ENCODE peak calls at places on chromosome 20, in nine cellular contexts. One of them, this sample, is unnamed.

GRCh38 chr20:37501940-37502339 is 19.1 kb upstream of the NNAT start:
- DNase-seq in GM12865: no peak
- DNase-seq in iPS-NIHi11: peak; percentile 56
- DNase-seq in CD8-positive, alpha-beta T cell: no peak
- DNase-seq in NCI-H460: no peak
- DNase-seq in NCI-H446 treated with DMSO at 0.1 percent for 48 hours: no peak
- DNase-seq in endodermal cell: peak; percentile 81
- DNase-seq in heart right ventricle: no peak
- DNase-seq in NCI-H1930: peak; percentile 58
- DNase-seq in this sample: no peak

GRCh38 chr20:37890643-37891042 is 12.3 kb upstream of the VSTM2L start:
- DNase-seq in GM12865: no peak
- DNase-seq in iPS-NIHi11: no peak
- DNase-seq in CD8-positive, alpha-beta T cell: no peak
- DNase-seq in NCI-H460: no peak
- DNase-seq in NCI-H446 treated with DMSO at 0.1 percent for 48 hours: no peak
- DNase-seq in endodermal cell: no peak
- DNase-seq in heart right ventricle: no peak
- DNase-seq in NCI-H1930: no peak
- DNase-seq in this sample: no peak

GRCh38 chr20:58007947-58008346 is 220.5 kb downstream of the ANKRD60 start:
- DNase-seq in GM12865: no peak
- DNase-seq in iPS-NIHi11: no peak
- DNase-seq in CD8-positive, alpha-beta T cell: no peak
- DNase-seq in NCI-H460: no peak
- DNase-seq in NCI-H446 treated with DMSO at 0.1 percent for 48 hours: no peak
- DNase-seq in endodermal cell: peak; percentile 5
- DNase-seq in heart right ventricle: no peak
- DNase-seq in NCI-H1930: no peak
- DNase-seq in this sample: no peak

GRCh38 chr20:57708694-57709673 is 831 bp downstream of the PMEPA1 start:
- DNase-seq in GM12865: no peak
- DNase-seq in iPS-NIHi11: peak; percentile 55
- DNase-seq in CD8-positive, alpha-beta T cell: peak; percentile 32
- DNase-seq in NCI-H460: no peak
- DNase-seq in NCI-H446 treated with DMSO at 0.1 percent for 48 hours: no peak
- DNase-seq in endodermal cell: no peak
- DNase-seq in heart right ventricle: peak; percentile 41
- DNase-seq in NCI-H1930: no peak
- DNase-seq in this sample: peak; percentile 29

GRCh38 chr20:32742322-32743236 is 688 bp downstream of the COMMD7 start:
- DNase-seq in GM12865: no peak
- DNase-seq in iPS-NIHi11: no peak
- DNase-seq in CD8-positive, alpha-beta T cell: peak; percentile 20
- DNase-seq in NCI-H460: no peak
- DNase-seq in NCI-H446 treated with DMSO at 0.1 percent for 48 hours: no peak
- DNase-seq in endodermal cell: peak; percentile 89
- DNase-seq in heart right ventricle: no peak
- DNase-seq in NCI-H1930: no peak
- DNase-seq in this sample: peak; percentile 9

GRCh38 chr20:13364278-13365170 is 143.4 kb downstream of the ISM1 start:
- DNase-seq in GM12865: no peak
- DNase-seq in iPS-NIHi11: no peak
- DNase-seq in CD8-positive, alpha-beta T cell: no peak
- DNase-seq in NCI-H460: no peak
- DNase-seq in NCI-H446 treated with DMSO at 0.1 percent for 48 hours: no peak
- DNase-seq in endodermal cell: no peak
- DNase-seq in heart right ventricle: no peak
- DNase-seq in NCI-H1930: no peak
- DNase-seq in this sample: no peak

GRCh38 chr20:39264506-39265172 is 302.5 kb downstream of the DHX35 start:
- DNase-seq in GM12865: peak; percentile 56
- DNase-seq in iPS-NIHi11: peak; percentile 84
- DNase-seq in CD8-positive, alpha-beta T cell: peak; percentile 19
- DNase-seq in NCI-H460: peak; percentile 53
- DNase-seq in NCI-H446 treated with DMSO at 0.1 percent for 48 hours: peak; percentile 44
- DNase-seq in endodermal cell: peak; percentile 91
- DNase-seq in heart right ventricle: peak; percentile 50
- DNase-seq in NCI-H1930: peak; percentile 27
- DNase-seq in this sample: peak; percentile 77

GRCh38 chr20:62046431-62046830 is 19.2 kb downstream of the TAF4 start:
- DNase-seq in GM12865: no peak
- DNase-seq in iPS-NIHi11: no peak
- DNase-seq in CD8-positive, alpha-beta T cell: no peak
- DNase-seq in NCI-H460: no peak
- DNase-seq in NCI-H446 treated with DMSO at 0.1 percent for 48 hours: no peak
- DNase-seq in endodermal cell: no peak
- DNase-seq in heart right ventricle: no peak
- DNase-seq in NCI-H1930: no peak
- DNase-seq in this sample: no peak

GRCh38 chr20:61601853-61602252 is 349.8 kb downstream of the CDH4 start:
- DNase-seq in GM12865: no peak
- DNase-seq in iPS-NIHi11: no peak
- DNase-seq in CD8-positive, alpha-beta T cell: no peak
- DNase-seq in NCI-H460: no peak
- DNase-seq in NCI-H446 treated with DMSO at 0.1 percent for 48 hours: no peak
- DNase-seq in endodermal cell: no peak
- DNase-seq in heart right ventricle: no peak
- DNase-seq in NCI-H1930: no peak
- DNase-seq in this sample: no peak

GRCh38 chr20:64164123-64164836 is at the start of gene MYT1:
- DNase-seq in GM12865: no peak
- DNase-seq in iPS-NIHi11: no peak
- DNase-seq in CD8-positive, alpha-beta T cell: no peak
- DNase-seq in NCI-H460: no peak
- DNase-seq in NCI-H446 treated with DMSO at 0.1 percent for 48 hours: peak; percentile 85
- DNase-seq in endodermal cell: no peak
- DNase-seq in heart right ventricle: no peak
- DNase-seq in NCI-H1930: peak; percentile 86
- DNase-seq in this sample: no peak

GRCh38 chr20:12466915-12467314 is 541.9 kb upstream of the SPTLC3 start:
- DNase-seq in GM12865: no peak
- DNase-seq in iPS-NIHi11: no peak
- DNase-seq in CD8-positive, alpha-beta T cell: no peak
- DNase-seq in NCI-H460: no peak
- DNase-seq in NCI-H446 treated with DMSO at 0.1 percent for 48 hours: no peak
- DNase-seq in endodermal cell: no peak
- DNase-seq in heart right ventricle: no peak
- DNase-seq in NCI-H1930: no peak
- DNase-seq in this sample: no peak

GRCh38 chr20:58514321-58515239 is 619 bp downstream of the APCDD1L start:
- DNase-seq in GM12865: no peak
- DNase-seq in iPS-NIHi11: peak; percentile 50
- DNase-seq in CD8-positive, alpha-beta T cell: no peak
- DNase-seq in NCI-H460: no peak
- DNase-seq in NCI-H446 treated with DMSO at 0.1 percent for 48 hours: no peak
- DNase-seq in endodermal cell: peak; percentile 79
- DNase-seq in heart right ventricle: no peak
- DNase-seq in NCI-H1930: no peak
- DNase-seq in this sample: peak; percentile 32

GRCh38 chr20:19850190-19850533 is 92.1 kb downstream of the RIN2 start:
- DNase-seq in GM12865: no peak
- DNase-seq in iPS-NIHi11: peak; percentile 26
- DNase-seq in CD8-positive, alpha-beta T cell: no peak
- DNase-seq in NCI-H460: no peak
- DNase-seq in NCI-H446 treated with DMSO at 0.1 percent for 48 hours: no peak
- DNase-seq in endodermal cell: no peak
- DNase-seq in heart right ventricle: peak; percentile 22
- DNase-seq in NCI-H1930: no peak
- DNase-seq in this sample: no peak

GRCh38 chr20:15654208-15654649 is 919.0 kb downstream of the KIF16B start:
- DNase-seq in GM12865: peak; percentile 84
- DNase-seq in iPS-NIHi11: peak; percentile 75
- DNase-seq in CD8-positive, alpha-beta T cell: no peak
- DNase-seq in NCI-H460: peak; percentile 44
- DNase-seq in NCI-H446 treated with DMSO at 0.1 percent for 48 hours: peak; percentile 63
- DNase-seq in endodermal cell: peak; percentile 82
- DNase-seq in heart right ventricle: peak; percentile 14
- DNase-seq in NCI-H1930: peak; percentile 7
- DNase-seq in this sample: peak; percentile 75

GRCh38 chr20:15146948-15147347 is 809.5 kb upstream of the FLRT3 start:
- DNase-seq in GM12865: no peak
- DNase-seq in iPS-NIHi11: peak; percentile 7
- DNase-seq in CD8-positive, alpha-beta T cell: no peak
- DNase-seq in NCI-H460: no peak
- DNase-seq in NCI-H446 treated with DMSO at 0.1 percent for 48 hours: no peak
- DNase-seq in endodermal cell: no peak
- DNase-seq in heart right ventricle: no peak
- DNase-seq in NCI-H1930: no peak
- DNase-seq in this sample: no peak

GRCh38 chr20:1895674-1896496 is 678 bp downstream of the SIRPA start:
- DNase-seq in GM12865: no peak
- DNase-seq in iPS-NIHi11: no peak
- DNase-seq in CD8-positive, alpha-beta T cell: no peak
- DNase-seq in NCI-H460: no peak
- DNase-seq in NCI-H446 treated with DMSO at 0.1 percent for 48 hours: no peak
- DNase-seq in endodermal cell: peak; percentile 78
- DNase-seq in heart right ventricle: no peak
- DNase-seq in NCI-H1930: no peak
- DNase-seq in this sample: peak; percentile 27

GRCh38 chr20:14711681-14712080 is 374.3 kb upstream of the FLRT3 start:
- DNase-seq in GM12865: no peak
- DNase-seq in iPS-NIHi11: peak; percentile 38
- DNase-seq in CD8-positive, alpha-beta T cell: no peak
- DNase-seq in NCI-H460: no peak
- DNase-seq in NCI-H446 treated with DMSO at 0.1 percent for 48 hours: no peak
- DNase-seq in endodermal cell: no peak
- DNase-seq in heart right ventricle: no peak
- DNase-seq in NCI-H1930: no peak
- DNase-seq in this sample: peak; percentile 4

GRCh38 chr20:47389867-47390347 is 33.4 kb upstream of the ZMYND8 start:
- DNase-seq in GM12865: peak; percentile 86
- DNase-seq in iPS-NIHi11: no peak
- DNase-seq in CD8-positive, alpha-beta T cell: no peak
- DNase-seq in NCI-H460: peak; percentile 99
- DNase-seq in NCI-H446 treated with DMSO at 0.1 percent for 48 hours: no peak
- DNase-seq in endodermal cell: no peak
- DNase-seq in heart right ventricle: no peak
- DNase-seq in NCI-H1930: no peak
- DNase-seq in this sample: peak; percentile 88

GRCh38 chr20:1312904-1313235 is 16.1 kb downstream of the SDCBP2 start:
- DNase-seq in GM12865: no peak
- DNase-seq in iPS-NIHi11: no peak
- DNase-seq in CD8-positive, alpha-beta T cell: no peak
- DNase-seq in NCI-H460: no peak
- DNase-seq in NCI-H446 treated with DMSO at 0.1 percent for 48 hours: no peak
- DNase-seq in endodermal cell: no peak
- DNase-seq in heart right ventricle: no peak
- DNase-seq in NCI-H1930: no peak
- DNase-seq in this sample: no peak

GRCh38 chr20:14342910-14343309 is 5.5 kb upstream of the FLRT3 start:
- DNase-seq in GM12865: no peak
- DNase-seq in iPS-NIHi11: peak; percentile 20
- DNase-seq in CD8-positive, alpha-beta T cell: no peak
- DNase-seq in NCI-H460: no peak
- DNase-seq in NCI-H446 treated with DMSO at 0.1 percent for 48 hours: no peak
- DNase-seq in endodermal cell: no peak
- DNase-seq in heart right ventricle: no peak
- DNase-seq in NCI-H1930: no peak
- DNase-seq in this sample: no peak

GRCh38 chr20:58913079-58913478 is 60.6 kb downstream of the GNAS start:
- DNase-seq in GM12865: no peak
- DNase-seq in iPS-NIHi11: no peak
- DNase-seq in CD8-positive, alpha-beta T cell: no peak
- DNase-seq in NCI-H460: no peak
- DNase-seq in NCI-H446 treated with DMSO at 0.1 percent for 48 hours: no peak
- DNase-seq in endodermal cell: no peak
- DNase-seq in heart right ventricle: no peak
- DNase-seq in NCI-H1930: no peak
- DNase-seq in this sample: no peak

GRCh38 chr20:58064411-58065010 is 163.9 kb downstream of the ANKRD60 start:
- DNase-seq in GM12865: no peak
- DNase-seq in iPS-NIHi11: no peak
- DNase-seq in CD8-positive, alpha-beta T cell: no peak
- DNase-seq in NCI-H460: no peak
- DNase-seq in NCI-H446 treated with DMSO at 0.1 percent for 48 hours: no peak
- DNase-seq in endodermal cell: peak; percentile 37
- DNase-seq in heart right ventricle: no peak
- DNase-seq in NCI-H1930: no peak
- DNase-seq in this sample: no peak

GRCh38 chr20:10490706-10491105 is 55.6 kb downstream of the SLX4IP start:
- DNase-seq in GM12865: no peak
- DNase-seq in iPS-NIHi11: peak; percentile 27
- DNase-seq in CD8-positive, alpha-beta T cell: no peak
- DNase-seq in NCI-H460: no peak
- DNase-seq in NCI-H446 treated with DMSO at 0.1 percent for 48 hours: no peak
- DNase-seq in endodermal cell: peak; percentile 91
- DNase-seq in heart right ventricle: no peak
- DNase-seq in NCI-H1930: no peak
- DNase-seq in this sample: no peak

GRCh38 chr20:23629017-23629541 is 8.7 kb downstream of the CST3 start:
- DNase-seq in GM12865: no peak
- DNase-seq in iPS-NIHi11: no peak
- DNase-seq in CD8-positive, alpha-beta T cell: no peak
- DNase-seq in NCI-H460: peak; percentile 52
- DNase-seq in NCI-H446 treated with DMSO at 0.1 percent for 48 hours: no peak
- DNase-seq in endodermal cell: peak; percentile 76
- DNase-seq in heart right ventricle: peak; percentile 32
- DNase-seq in NCI-H1930: no peak
- DNase-seq in this sample: peak; percentile 52

GRCh38 chr20:59043698-59044097 is 1.1 kb upstream of the PRELID3B start:
- DNase-seq in GM12865: peak; percentile 21
- DNase-seq in iPS-NIHi11: no peak
- DNase-seq in CD8-positive, alpha-beta T cell: no peak
- DNase-seq in NCI-H460: no peak
- DNase-seq in NCI-H446 treated with DMSO at 0.1 percent for 48 hours: no peak
- DNase-seq in endodermal cell: no peak
- DNase-seq in heart right ventricle: no peak
- DNase-seq in NCI-H1930: no peak
- DNase-seq in this sample: peak; percentile 56

GRCh38 chr20:51163996-51164600 is 141.2 kb upstream of the KCNG1 start:
- DNase-seq in GM12865: no peak
- DNase-seq in iPS-NIHi11: no peak
- DNase-seq in CD8-positive, alpha-beta T cell: no peak
- DNase-seq in NCI-H460: no peak
- DNase-seq in NCI-H446 treated with DMSO at 0.1 percent for 48 hours: no peak
- DNase-seq in endodermal cell: no peak
- DNase-seq in heart right ventricle: no peak
- DNase-seq in NCI-H1930: no peak
- DNase-seq in this sample: no peak

GRCh38 chr20:33719989-33720709 is at the start of gene PXMP4:
- DNase-seq in GM12865: peak; percentile 98
- DNase-seq in iPS-NIHi11: peak; percentile 98
- DNase-seq in CD8-positive, alpha-beta T cell: peak; percentile 84
- DNase-seq in NCI-H460: peak; percentile 97
- DNase-seq in NCI-H446 treated with DMSO at 0.1 percent for 48 hours: peak; percentile 99
- DNase-seq in endodermal cell: peak; percentile 95
- DNase-seq in heart right ventricle: peak; percentile 96
- DNase-seq in NCI-H1930: peak; percentile 98
- DNase-seq in this sample: peak; percentile 98

GRCh38 chr20:57482148-57482547 is 42.8 kb downstream of the CTCFL start:
- DNase-seq in GM12865: peak; percentile 65
- DNase-seq in iPS-NIHi11: no peak
- DNase-seq in CD8-positive, alpha-beta T cell: no peak
- DNase-seq in NCI-H460: no peak
- DNase-seq in NCI-H446 treated with DMSO at 0.1 percent for 48 hours: no peak
- DNase-seq in endodermal cell: peak; percentile 46
- DNase-seq in heart right ventricle: no peak
- DNase-seq in NCI-H1930: no peak
- DNase-seq in this sample: no peak

GRCh38 chr20:11894072-11894471 is 23.6 kb upstream of the BTBD3 start:
- DNase-seq in GM12865: no peak
- DNase-seq in iPS-NIHi11: no peak
- DNase-seq in CD8-positive, alpha-beta T cell: no peak
- DNase-seq in NCI-H460: no peak
- DNase-seq in NCI-H446 treated with DMSO at 0.1 percent for 48 hours: no peak
- DNase-seq in endodermal cell: no peak
- DNase-seq in heart right ventricle: no peak
- DNase-seq in NCI-H1930: no peak
- DNase-seq in this sample: no peak

GRCh38 chr20:58845706-58846105 is 5.0 kb downstream of the GNAS-AS1 start:
- DNase-seq in GM12865: no peak
- DNase-seq in iPS-NIHi11: no peak
- DNase-seq in CD8-positive, alpha-beta T cell: no peak
- DNase-seq in NCI-H460: no peak
- DNase-seq in NCI-H446 treated with DMSO at 0.1 percent for 48 hours: no peak
- DNase-seq in endodermal cell: no peak
- DNase-seq in heart right ventricle: no peak
- DNase-seq in NCI-H1930: no peak
- DNase-seq in this sample: no peak

GRCh38 chr20:57266251-57267157 is at the start of gene BMP7:
- DNase-seq in GM12865: no peak
- DNase-seq in iPS-NIHi11: peak; percentile 69
- DNase-seq in CD8-positive, alpha-beta T cell: no peak
- DNase-seq in NCI-H460: no peak
- DNase-seq in NCI-H446 treated with DMSO at 0.1 percent for 48 hours: no peak
- DNase-seq in endodermal cell: peak; percentile 90
- DNase-seq in heart right ventricle: no peak
- DNase-seq in NCI-H1930: no peak
- DNase-seq in this sample: no peak